ENCODE peak calls at places on chromosomes 11 and 22, in seven cellular contexts. Q is stimulated activated CD4-positive, alpha-beta T cell treated with anti-CD3 and anti-CD28 coated beads, Interleukin-2, amount 100 ng/mL, for 48 hours; S is naive thymus-derived CD4-positive, alpha-beta T cell; W is ELF-1; N is left ventricle myocardium inferior; Z is lower lobe of right lung; H is COR-L47. K is an unnamed sample.

GRCh38 chr22:18057568-18058209 is 20.1 kb upstream of the PEX26 start:
- DNase-seq in Q (no peak), S (no peak), W (no peak), N (no peak), Z (no peak), H (no peak), K (peak)

GRCh38 chr22:36765943-36766450 is 9.9 kb downstream of the IFT27 start:
- DNase-seq in Q (no peak), S (no peak), W (no peak), N (no peak), Z (no peak), H (no peak), K (no peak)

GRCh38 chr11:86799680-86800075 is 664 bp upstream of the PRSS23 start:
- DNase-seq in Q (no peak), S (no peak), W (no peak), N (no peak), Z (no peak), H (no peak), K (peak)

GRCh38 chr11:125569913-125570621 is 790 bp downstream of the EI24 start:
- DNase-seq in Q (no peak), S (no peak), W (peak), N (no peak), Z (no peak), H (no peak), K (no peak)

GRCh38 chr22:41925783-41926460 is 684 bp downstream of the TNFRSF13C start:
- DNase-seq in Q (peak), S (peak), W (peak), N (peak), Z (peak), H (peak), K (peak)

GRCh38 chr11:72238492-72239295 is 5.3 kb downstream of the PHOX2A start:
- DNase-seq in Q (no peak), S (no peak), W (no peak), N (no peak), Z (no peak), H (no peak), K (no peak)

GRCh38 chr11:35118906-35119305 is 20.1 kb upstream of the CD44 start:
- DNase-seq in Q (no peak), S (no peak), W (no peak), N (no peak), Z (no peak), H (no peak), K (no peak)

GRCh38 chr22:34427436-34427835 is 507.2 kb upstream of the LARGE1 start:
- DNase-seq in Q (no peak), S (no peak), W (no peak), N (no peak), Z (no peak), H (no peak), K (no peak)

GRCh38 chr11:29985248-29985647 is 31.6 kb downstream of the KCNA4 start:
- DNase-seq in Q (no peak), S (no peak), W (no peak), N (no peak), Z (no peak), H (no peak), K (no peak)

GRCh38 chr22:38543822-38544221 is 26.2 kb downstream of the DMC1 start:
- DNase-seq in Q (no peak), S (no peak), W (no peak), N (no peak), Z (no peak), H (no peak), K (no peak)

GRCh38 chr11:27395556-27396258 is 32.7 kb upstream of the CCDC34 start:
- DNase-seq in Q (no peak), S (no peak), W (peak), N (no peak), Z (no peak), H (peak), K (no peak)

GRCh38 chr11:12942157-12942556 is 67.0 kb upstream of the RASSF10 start:
- DNase-seq in Q (no peak), S (no peak), W (no peak), N (no peak), Z (no peak), H (no peak), K (no peak)

GRCh38 chr11:79007811-79008294 is 433.0 kb downstream of the TENM4 start:
- DNase-seq in Q (no peak), S (no peak), W (no peak), N (no peak), Z (no peak), H (no peak), K (no peak)

GRCh38 chr11:87144266-87144665 is 106.5 kb downstream of the TMEM135 start:
- DNase-seq in Q (no peak), S (no peak), W (no peak), N (no peak), Z (no peak), H (peak), K (no peak)

GRCh38 chr11:75328426-75329277 is 22.8 kb downstream of the ARRB1 start:
- DNase-seq in Q (no peak), S (peak), W (peak), N (peak), Z (peak), H (peak), K (peak)

GRCh38 chr11:45185228-45185729 is 38.8 kb downstream of the PRDM11 start:
- DNase-seq in Q (no peak), S (no peak), W (peak), N (no peak), Z (no peak), H (no peak), K (no peak)

GRCh38 chr22:50738649-50739227 is 734 bp downstream of the ACR start:
- DNase-seq in Q (no peak), S (no peak), W (no peak), N (no peak), Z (no peak), H (no peak), K (no peak)

GRCh38 chr11:68040121-68040956 is 1.5 kb downstream of the TCIRG1 start:
- DNase-seq in Q (no peak), S (peak), W (peak), N (peak), Z (peak), H (no peak), K (peak)

GRCh38 chr11:75346912-75347647 is 4.4 kb downstream of the ARRB1 start:
- DNase-seq in Q (no peak), S (no peak), W (no peak), N (peak), Z (peak), H (no peak), K (no peak)

GRCh38 chr11:6618117-6619020 is 853 bp downstream of the TPP1 start:
- DNase-seq in Q (peak), S (peak), W (no peak), N (no peak), Z (peak), H (peak), K (peak)

K was measured in testis.